ENCODE peak calls at places on chromosome 1, in seven cellular contexts. O is adipocyte, D is transverse colon, G is cardiac muscle cell, Y is hepatocyte, X is GM12865, U is lower leg skin. W is an unnamed sample.

GRCh38 chr1:160375788-160376524 is 9.1 kb downstream of the NHLH1 start:
- DNase-seq in O (no peak), D (no peak), G (no peak), Y (no peak), X (peak), U (no peak), W (no peak)

GRCh38 chr1:200588698-200589097 is 31.9 kb downstream of the KIF14 start:
- DNase-seq in O (no peak), D (no peak), G (no peak), Y (no peak), X (peak), U (no peak), W (no peak)

GRCh38 chr1:92503043-92503925 is 16.6 kb upstream of the GFI1 start:
- DNase-seq in O (no peak), D (no peak), G (no peak), Y (no peak), X (peak), U (no peak), W (no peak)

GRCh38 chr1:223712184-223712855 is at the start of gene CAPN2:
- DNase-seq in O (peak), D (peak), G (peak), Y (peak), X (peak), U (peak), W (peak)

GRCh38 chr1:84721152-84721551 is 30.9 kb upstream of the SSX2IP start:
- DNase-seq in O (peak), D (no peak), G (no peak), Y (peak), X (no peak), U (no peak), W (no peak)

GRCh38 chr1:107496002-107496401 is 355.2 kb downstream of the NTNG1 start:
- DNase-seq in O (no peak), D (no peak), G (no peak), Y (no peak), X (no peak), U (no peak), W (no peak)

GRCh38 chr1:62407398-62408009 is 29.3 kb upstream of the USP1 start:
- DNase-seq in O (peak), D (no peak), G (peak), Y (peak), X (peak), U (no peak), W (peak)

GRCh38 chr1:20076695-20077461 is 6.9 kb downstream of the PLA2G5 start:
- DNase-seq in O (no peak), D (no peak), G (no peak), Y (no peak), X (peak), U (no peak), W (no peak)

GRCh38 chr1:64087768-64088167 is 115.7 kb upstream of the UBE2U start:
- DNase-seq in O (peak), D (no peak), G (no peak), Y (no peak), X (no peak), U (no peak), W (no peak)

GRCh38 chr1:206875752-206876380 is 10.4 kb downstream of the IL20 start:
- DNase-seq in O (no peak), D (no peak), G (no peak), Y (no peak), X (no peak), U (no peak), W (no peak)

GRCh38 chr1:209931141-209931540 is 6.9 kb upstream of the SYT14 start:
- DNase-seq in O (no peak), D (no peak), G (no peak), Y (no peak), X (no peak), U (no peak), W (no peak)

GRCh38 chr1:12063141-12064072 is at the start of gene TNFRSF8:
- DNase-seq in O (peak), D (no peak), G (peak), Y (no peak), X (peak), U (no peak), W (no peak)

GRCh38 chr1:170927955-170928850 is 7.1 kb upstream of the MROH9 start:
- DNase-seq in O (peak), D (no peak), G (no peak), Y (peak), X (no peak), U (no peak), W (no peak)

GRCh38 chr1:15727424-15727823 is 8.6 kb upstream of the SLC25A34 start:
- DNase-seq in O (no peak), D (no peak), G (no peak), Y (no peak), X (no peak), U (no peak), W (no peak)

GRCh38 chr1:247647864-247648263 is 31.7 kb downstream of the OR13G1 start:
- DNase-seq in O (no peak), D (peak), G (no peak), Y (no peak), X (no peak), U (no peak), W (no peak)

GRCh38 chr1:61448934-61449368 is 276.0 kb downstream of the TM2D1 start:
- DNase-seq in O (no peak), D (peak), G (no peak), Y (no peak), X (no peak), U (peak), W (no peak)

GRCh38 chr1:109969430-109969829 is 15.1 kb upstream of the AHCYL1 start:
- DNase-seq in O (peak), D (no peak), G (no peak), Y (no peak), X (no peak), U (no peak), W (no peak)

GRCh38 chr1:86988835-86989234 is 74.4 kb downstream of the HS2ST1 start:
- DNase-seq in O (no peak), D (no peak), G (no peak), Y (no peak), X (no peak), U (no peak), W (no peak)

GRCh38 chr1:205585169-205585834 is 46.5 kb downstream of the ELK4 start:
- DNase-seq in O (no peak), D (peak), G (no peak), Y (no peak), X (no peak), U (no peak), W (peak)

GRCh38 chr1:236922190-236922589 is 82.1 kb downstream of the MT1HL1 start:
- DNase-seq in O (no peak), D (no peak), G (no peak), Y (no peak), X (no peak), U (no peak), W (no peak)

GRCh38 chr1:25869909-25870606 is 5.5 kb downstream of the PAQR7 start:
- DNase-seq in O (no peak), D (no peak), G (no peak), Y (no peak), X (no peak), U (no peak), W (no peak)

GRCh38 chr1:2166254-2166653 is 28.3 kb downstream of the FAAP20 start:
- DNase-seq in O (no peak), D (no peak), G (no peak), Y (no peak), X (no peak), U (no peak), W (no peak)

GRCh38 chr1:243575070-243575469 is 275.0 kb downstream of the AKT3 start:
- DNase-seq in O (peak), D (no peak), G (peak), Y (no peak), X (no peak), U (no peak), W (no peak)

GRCh38 chr1:230935852-230936251 is 42.8 kb downstream of the TTC13 start:
- DNase-seq in O (no peak), D (no peak), G (no peak), Y (no peak), X (no peak), U (no peak), W (no peak)

GRCh38 chr1:166484471-166484870 is 317.7 kb upstream of the FAM78B start:
- DNase-seq in O (no peak), D (no peak), G (no peak), Y (no peak), X (no peak), U (no peak), W (no peak)

GRCh38 chr1:10686404-10687040 is 109.9 kb downstream of the CASZ1 start:
- DNase-seq in O (no peak), D (peak), G (no peak), Y (peak), X (no peak), U (no peak), W (peak)

GRCh38 chr1:226248091-226248490 is 24.6 kb downstream of the MIXL1 start:
- DNase-seq in O (peak), D (no peak), G (no peak), Y (no peak), X (peak), U (no peak), W (no peak)

GRCh38 chr1:55503663-55504305 is 288.6 kb upstream of the USP24 start:
- DNase-seq in O (peak), D (no peak), G (no peak), Y (no peak), X (no peak), U (no peak), W (no peak)

GRCh38 chr1:1112237-1112985 is 3.5 kb downstream of the C1orf159 start:
- DNase-seq in O (no peak), D (peak), G (no peak), Y (no peak), X (no peak), U (no peak), W (no peak)

GRCh38 chr1:6809461-6809860 is 24.2 kb downstream of the CAMTA1 start:
- DNase-seq in O (no peak), D (no peak), G (no peak), Y (no peak), X (no peak), U (no peak), W (no peak)

GRCh38 chr1:15323989-15324866 is 77.2 kb downstream of the FHAD1 start:
- DNase-seq in O (no peak), D (no peak), G (no peak), Y (peak), X (no peak), U (no peak), W (peak)

GRCh38 chr1:106910798-106911197 is 145.7 kb upstream of the PRMT6 start:
- DNase-seq in O (peak), D (no peak), G (no peak), Y (no peak), X (no peak), U (no peak), W (no peak)

GRCh38 chr1:25247024-25247828 is at the start of gene RSRP1:
- DNase-seq in O (peak), D (peak), G (peak), Y (peak), X (peak), U (peak), W (peak)

GRCh38 chr1:10667815-10668214 is 128.6 kb downstream of the CASZ1 start:
- DNase-seq in O (no peak), D (no peak), G (no peak), Y (peak), X (no peak), U (no peak), W (no peak)

GRCh38 chr1:63987014-63987630 is 213.3 kb downstream of the ROR1 start:
- DNase-seq in O (no peak), D (no peak), G (no peak), Y (no peak), X (no peak), U (no peak), W (no peak)

GRCh38 chr1:117232551-117232950 is 21.8 kb upstream of the VTCN1 start:
- DNase-seq in O (no peak), D (no peak), G (peak), Y (no peak), X (no peak), U (no peak), W (no peak)

GRCh38 chr1:150487763-150488115 is 520 bp downstream of the TARS2 start:
- DNase-seq in O (no peak), D (no peak), G (no peak), Y (no peak), X (peak), U (no peak), W (no peak)

GRCh38 chr1:61182049-61182448 is 99.7 kb downstream of the NFIA start:
- DNase-seq in O (peak), D (no peak), G (peak), Y (peak), X (no peak), U (no peak), W (no peak)

GRCh38 chr1:21492171-21492625 is 17.0 kb upstream of the ALPL start:
- DNase-seq in O (no peak), D (no peak), G (no peak), Y (no peak), X (no peak), U (no peak), W (no peak)

GRCh38 chr1:219039755-219040154 is 133.9 kb upstream of the LYPLAL1 start:
- DNase-seq in O (peak), D (no peak), G (no peak), Y (no peak), X (no peak), U (no peak), W (no peak)

GRCh38 chr1:228274452-228275153 is 66.8 kb downstream of the OBSCN start:
- DNase-seq in O (no peak), D (no peak), G (no peak), Y (no peak), X (no peak), U (no peak), W (no peak)
- H3K4me3 ChIP-seq in O (peak), D (no peak), G (no peak), Y (no peak), X (no peak), U (no peak), W (no peak)

GRCh38 chr1:41360074-41361027 is 883 bp upstream of the FOXO6 start:
- DNase-seq in O (no peak), D (no peak), G (no peak), Y (peak), X (no peak), U (no peak), W (no peak)
- H3K4me3 ChIP-seq in O (peak), D (peak), G (no peak), Y (no peak), X (peak), U (no peak), W (peak)

DNA sequence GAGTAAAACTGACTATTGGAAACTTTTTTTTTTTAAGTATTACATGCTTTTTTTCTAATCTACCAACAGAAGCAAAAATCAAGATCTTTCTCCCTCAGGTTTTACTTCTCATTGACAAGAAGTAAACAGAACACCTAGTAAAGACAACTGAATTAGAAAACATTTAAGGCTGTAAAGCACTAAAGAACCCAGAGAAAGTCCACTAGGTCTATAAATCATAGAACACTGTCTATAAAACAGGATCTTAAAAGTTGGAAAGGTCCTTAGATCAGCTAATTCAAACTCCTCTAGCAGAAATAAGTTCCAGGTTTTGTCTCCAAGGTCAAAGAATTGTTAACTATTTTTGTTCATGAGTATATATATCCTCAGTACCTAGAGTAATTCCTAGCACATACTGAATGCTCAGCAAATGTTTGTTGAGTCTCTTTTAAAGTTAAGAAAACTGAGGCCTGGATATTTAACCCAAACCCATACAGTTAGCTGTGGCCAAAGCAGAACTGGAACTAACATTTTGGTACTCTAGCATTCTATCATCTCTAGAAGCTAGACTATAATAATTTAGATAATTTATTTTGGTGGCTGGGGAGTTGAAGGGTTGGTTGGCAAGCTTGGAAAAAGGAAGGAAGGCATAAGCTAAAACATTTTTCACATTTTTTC is 3.0 kb downstream of the EPS15 start:
- DNase-seq in O (no peak), D (no peak), G (no peak), Y (no peak), X (no peak), U (no peak), W (no peak)
- H3K4me3 ChIP-seq in O (peak), D (peak), G (peak), Y (no peak), X (peak), U (no peak), W (no peak)

GRCh38 chr1:114139540-114139939 is 14.1 kb downstream of the SYT6 start:
- DNase-seq in O (no peak), D (no peak), G (no peak), Y (no peak), X (no peak), U (no peak), W (no peak)
- H3K4me3 ChIP-seq in O (no peak), D (no peak), G (no peak), Y (no peak), X (no peak), U (no peak), W (no peak)

GRCh38 chr1:18294437-18295176 is 186.1 kb upstream of the KLHDC7A start:
- DNase-seq in O (no peak), D (no peak), G (no peak), Y (no peak), X (no peak), U (no peak), W (no peak)
- H3K4me3 ChIP-seq in O (no peak), D (no peak), G (no peak), Y (no peak), X (no peak), U (no peak), W (no peak)

GRCh38 chr1:245987997-245988392 is 519.1 kb downstream of the SMYD3 start:
- DNase-seq in O (no peak), D (no peak), G (no peak), Y (no peak), X (no peak), U (no peak), W (no peak)
- H3K4me3 ChIP-seq in O (no peak), D (no peak), G (no peak), Y (no peak), X (no peak), U (no peak), W (no peak)

DNA sequence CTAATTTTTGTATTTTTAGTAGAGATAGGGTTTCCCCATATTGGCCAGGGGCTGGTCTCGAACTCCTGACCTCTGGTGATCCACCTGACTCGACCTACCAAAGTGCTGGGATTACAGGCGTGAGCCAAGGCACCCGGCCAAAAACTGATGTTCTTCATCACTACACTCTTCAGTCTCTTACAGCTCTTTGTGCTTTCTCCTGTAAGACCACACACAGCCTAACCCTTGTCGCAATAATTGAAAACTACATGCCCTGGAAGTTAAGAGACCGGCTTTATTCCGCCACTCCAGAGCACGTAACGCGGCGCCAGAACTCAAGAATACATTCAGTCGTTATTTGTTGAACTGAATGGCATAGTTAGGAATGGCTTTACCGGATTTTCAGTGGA is 552 bp downstream of the GPATCH4 start:
- DNase-seq in O (peak), D (no peak), G (no peak), Y (no peak), X (peak), U (no peak), W (no peak)
- H3K4me3 ChIP-seq in O (peak), D (peak), G (peak), Y (peak), X (peak), U (peak), W (peak)

GRCh38 chr1:75708910-75709309 is 15.6 kb upstream of the ACADM start:
- DNase-seq in O (peak), D (no peak), G (no peak), Y (no peak), X (no peak), U (no peak), W (no peak)
- H3K4me3 ChIP-seq in O (no peak), D (no peak), G (no peak), Y (no peak), X (no peak), U (no peak), W (no peak)

DNA sequence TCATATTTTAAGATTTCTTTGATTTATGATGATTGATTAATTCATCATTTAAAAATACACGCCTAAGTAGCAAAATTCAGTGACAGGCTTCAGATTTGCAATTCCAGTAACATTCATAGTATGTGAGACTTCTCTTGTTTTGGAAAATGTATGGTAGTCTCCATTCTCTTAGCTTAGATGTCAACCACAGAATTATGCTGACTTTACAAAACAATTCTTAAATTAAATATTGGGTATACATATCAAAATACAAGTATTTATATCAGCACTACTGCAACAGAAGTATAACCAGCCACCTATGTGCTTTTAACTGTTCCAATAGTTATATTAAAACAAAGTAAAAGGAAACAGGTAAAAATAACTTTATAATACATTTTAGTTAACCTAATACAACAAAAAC is 1328.6 kb upstream of the ADGRL2 start:
- DNase-seq in O (no peak), D (no peak), G (no peak), Y (no peak), X (no peak), U (no peak), W (no peak)
- H3K4me3 ChIP-seq in O (no peak), D (no peak), G (no peak), Y (no peak), X (no peak), U (no peak), W (no peak)

GRCh38 chr1:3515272-3515671 is 60.8 kb downstream of the ARHGEF16 start:
- DNase-seq in O (no peak), D (no peak), G (no peak), Y (no peak), X (no peak), U (no peak), W (no peak)
- H3K4me3 ChIP-seq in O (no peak), D (no peak), G (no peak), Y (no peak), X (no peak), U (no peak), W (no peak)

W was measured in Caco-2.